ENCODE peak calls at places on chromosome 18, in seven cellular contexts. R, I, M, U, H, P and C are unnamed samples.

GRCh38 chr18:48139427-48140347 is 209.2 kb upstream of the SMAD2 start:
- DNase-seq in M (no peak), R (no peak), U (no peak), H (no peak), I (no peak), P (no peak), C (peak; percentile 87)

GRCh38 chr18:41714872-41715271 is 240.2 kb upstream of the PIK3C3 start:
- DNase-seq in M (no peak), R (no peak), H (no peak), U (no peak), I (no peak), P (no peak), C (no peak)

GRCh38 chr18:35581555-35582309 is at the start of gene GALNT1:
- DNase-seq in M (peak; percentile 44), P (no peak), U (no peak), H (peak; percentile 45), I (no peak), R (no peak), C (peak; percentile 31)

GRCh38 chr18:73088445-73088844 is 220.7 kb upstream of the NETO1 start:
- DNase-seq in H (no peak), U (no peak), P (no peak), I (no peak), M (no peak), R (no peak), C (no peak)

GRCh38 chr18:49052891-49053644 is 102.3 kb upstream of the SMAD7 start:
- DNase-seq in P (peak; percentile 34), R (peak; percentile 90), M (peak; percentile 87), H (no peak), I (peak; percentile 96), U (no peak), C (no peak)

GRCh38 chr18:3262234-3263171 is 570 bp downstream of the MYL12B start:
- DNase-seq in M (no peak), P (no peak), R (no peak), I (peak; percentile 51), H (peak; percentile 57), U (peak; percentile 43), C (no peak)

GRCh38 chr18:79637921-79638855 is 41.4 kb upstream of the CTDP1 start:
- DNase-seq in P (no peak), H (no peak), M (no peak), U (no peak), R (no peak), I (no peak), C (no peak)

GRCh38 chr18:5628512-5629255 is 84.9 kb upstream of the EPB41L3 start:
- DNase-seq in M (peak; percentile 27), I (peak; percentile 24), P (no peak), R (no peak), U (no peak), H (no peak), C (no peak)

GRCh38 chr18:47790036-47790435 is 140.4 kb downstream of the SMAD2 start:
- DNase-seq in U (no peak), H (no peak), M (no peak), P (no peak), R (no peak), I (no peak), C (no peak)

GRCh38 chr18:34522627-34523026 is 187.5 kb upstream of the DTNA start:
- DNase-seq in P (no peak), U (no peak), R (no peak), I (no peak), M (no peak), H (no peak), C (no peak)